ENCODE peak calls at places on chromosomes 3 and 15, in six cellular contexts. B is esophagus squamous epithelium, E is uterus, K is astrocyte, P is brain microvascular endothelial cell, M is lower lobe of right lung. I is an unnamed sample. For H3K36me3, the result is how much of the 10 kb centered on the place peaks cover.

GRCh38 chr3:16048435-16049318 is 125.8 kb upstream of the GALNT15 start:
- DNase-seq in B (no peak), E (no peak), K (no peak), P (peak), M (no peak), I (peak)

GRCh38 chr15:81880833-81881232 is 165.0 kb downstream of the MEX3B start:
- DNase-seq in B (no peak), E (no peak), K (no peak), P (no peak), M (no peak), I (no peak)

GRCh38 chr15:79953951-79954444 is 17.0 kb downstream of the BCL2A1 start:
- DNase-seq in B (no peak), E (no peak), K (no peak), P (no peak), M (no peak), I (no peak)

GRCh38 chr3:156513619-156514018 is 41.3 kb downstream of the SSR3 start:
- DNase-seq in B (no peak), E (no peak), K (no peak), P (no peak), M (no peak), I (peak)

GRCh38 chr15:39931615-39932014 is 2.3 kb upstream of the EIF2AK4 start:
- DNase-seq in B (no peak), E (no peak), K (no peak), P (no peak), M (no peak), I (no peak)

GRCh38 chr15:99732268-99732641 is 982 bp downstream of the LYSMD4 start:
- DNase-seq in B (no peak), E (no peak), K (peak), P (no peak), M (no peak), I (no peak)

GRCh38 chr3:141412936-141413354 is 44.6 kb downstream of the ZBTB38 start:
- DNase-seq in B (peak), E (peak), K (peak), P (no peak), M (peak), I (peak)

GRCh38 chr3:181709537-181710279 is 2.0 kb upstream of the SOX2 start:
- DNase-seq in B (no peak), E (peak), K (peak), P (peak), M (peak), I (peak)

GRCh38 chr3:113499081-113499480 is 15.9 kb downstream of the SPICE1 start:
- DNase-seq in B (no peak), E (no peak), K (peak), P (no peak), M (no peak), I (no peak)

GRCh38 chr3:23264413-23264812 is 61.3 kb downstream of the UBE2E2 start:
- DNase-seq in B (no peak), E (no peak), K (peak), P (peak), M (no peak), I (no peak)

GRCh38 chr3:65019412-65020093 is 331.8 kb upstream of the ADAMTS9 start:
- DNase-seq in B (no peak), E (no peak), K (peak), P (no peak), M (no peak), I (no peak)

GRCh38 chr3:69231929-69232437 is 109.6 kb upstream of the LMOD3 start:
- DNase-seq in B (no peak), E (no peak), K (peak), P (peak), M (no peak), I (peak)

GRCh38 chr3:148280623-148281242 is 417.0 kb upstream of the AGTR1 start:
- DNase-seq in B (no peak), E (peak), K (no peak), P (no peak), M (no peak), I (no peak)

GRCh38 chr15:49902791-49903481 is 216.1 kb downstream of the ATP8B4 start:
- DNase-seq in B (no peak), E (no peak), K (peak), P (peak), M (no peak), I (no peak)

GRCh38 chr3:16311960-16312451 is 47.0 kb downstream of the OXNAD1 start:
- DNase-seq in B (no peak), E (no peak), K (peak), P (no peak), M (no peak), I (peak)

GRCh38 chr3:173109143-173109542 is 31.9 kb downstream of the SPATA16 start:
- DNase-seq in B (no peak), E (no peak), K (peak), P (no peak), M (no peak), I (peak)

GRCh38 chr3:100316656-100317069 is 17.9 kb upstream of the NIT2 start:
- DNase-seq in B (no peak), E (peak), K (peak), P (peak), M (no peak), I (peak)

GRCh38 chr3:141849056-141849814 is 27.2 kb upstream of the ATP1B3 start:
- DNase-seq in B (no peak), E (no peak), K (no peak), P (no peak), M (peak), I (no peak)

GRCh38 chr3:49454898-49455681 is 15.0 kb upstream of the DAG1 start:
- DNase-seq in B (no peak), E (no peak), K (no peak), P (no peak), M (no peak), I (no peak)

GRCh38 chr3:192850501-192850981 is 67.1 kb downstream of the MB21D2 start:
- DNase-seq in B (no peak), E (no peak), K (peak), P (peak), M (no peak), I (no peak)

GRCh38 chr3:41290736-41291135 is 91.4 kb downstream of the CTNNB1 start:
- DNase-seq in B (no peak), E (no peak), K (no peak), P (no peak), M (no peak), I (no peak)

GRCh38 chr15:63759752-63760151 is 74.0 kb downstream of the HERC1 start:
- DNase-seq in B (no peak), E (no peak), K (no peak), P (no peak), M (no peak), I (no peak)

GRCh38 chr15:63764912-63765311 is 68.8 kb downstream of the HERC1 start:
- DNase-seq in B (no peak), E (no peak), K (no peak), P (no peak), M (no peak), I (no peak)

GRCh38 chr15:63763476-63764123 is 70.1 kb downstream of the HERC1 start:
- DNase-seq in B (no peak), E (no peak), K (peak), P (no peak), M (no peak), I (no peak)

GRCh38 chr15:63764124-63764827 is 69.5 kb downstream of the HERC1 start:
- DNase-seq in B (no peak), E (no peak), K (no peak), P (no peak), M (no peak), I (no peak)

GRCh38 chr15:63765338-63765737 is 68.4 kb downstream of the HERC1 start:
- DNase-seq in B (no peak), E (no peak), K (no peak), P (no peak), M (no peak), I (no peak)
- H3K4me3 ChIP-seq in B (no peak), E (no peak), K (no peak), P (no peak), M (no peak), I (no peak)

GRCh38 chr3:102574355-102574754 is 139.5 kb downstream of the ZPLD1 start:
- DNase-seq in B (no peak), E (no peak), K (no peak), P (no peak), M (no peak), I (no peak)

GRCh38 chr3:102573483-102574028 is 138.7 kb downstream of the ZPLD1 start:
- DNase-seq in B (no peak), E (no peak), K (no peak), P (no peak), M (no peak), I (no peak)

GRCh38 chr3:102577390-102577789 is 142.6 kb downstream of the ZPLD1 start:
- DNase-seq in B (no peak), E (no peak), K (no peak), P (no peak), M (no peak), I (no peak)

GRCh38 chr3:102580760-102581159 is 145.9 kb downstream of the ZPLD1 start:
- DNase-seq in B (no peak), E (no peak), K (no peak), P (no peak), M (no peak), I (no peak)

GRCh38 chr3:102576651-102577050 is 141.8 kb downstream of the ZPLD1 start:
- DNase-seq in B (no peak), E (no peak), K (no peak), P (no peak), M (no peak), I (no peak)
- H3K36me3 ChIP-seq in B (under half), E (under half), K (under half), P (under half), M (under half), I (under half)

GRCh38 chr3:169323580-169324453 is 339.7 kb downstream of the MECOM start:
- DNase-seq in B (no peak), E (no peak), K (peak), P (no peak), M (no peak), I (peak)

GRCh38 chr3:169325821-169326220 is 337.7 kb downstream of the MECOM start:
- DNase-seq in B (no peak), E (no peak), K (no peak), P (no peak), M (no peak), I (no peak)

GRCh38 chr3:169324454-169324789 is 339.1 kb downstream of the MECOM start:
- DNase-seq in B (no peak), E (no peak), K (no peak), P (no peak), M (no peak), I (no peak)

GRCh38 chr3:169327969-169328368 is 335.5 kb downstream of the MECOM start:
- DNase-seq in B (no peak), E (no peak), K (no peak), P (no peak), M (no peak), I (no peak)

GRCh38 chr3:169328471-169328870 is 335.0 kb downstream of the MECOM start:
- DNase-seq in B (no peak), E (no peak), K (no peak), P (no peak), M (no peak), I (no peak)
- H3K4me3 ChIP-seq in B (no peak), E (no peak), K (no peak), P (no peak), M (no peak), I (no peak)

DNA sequence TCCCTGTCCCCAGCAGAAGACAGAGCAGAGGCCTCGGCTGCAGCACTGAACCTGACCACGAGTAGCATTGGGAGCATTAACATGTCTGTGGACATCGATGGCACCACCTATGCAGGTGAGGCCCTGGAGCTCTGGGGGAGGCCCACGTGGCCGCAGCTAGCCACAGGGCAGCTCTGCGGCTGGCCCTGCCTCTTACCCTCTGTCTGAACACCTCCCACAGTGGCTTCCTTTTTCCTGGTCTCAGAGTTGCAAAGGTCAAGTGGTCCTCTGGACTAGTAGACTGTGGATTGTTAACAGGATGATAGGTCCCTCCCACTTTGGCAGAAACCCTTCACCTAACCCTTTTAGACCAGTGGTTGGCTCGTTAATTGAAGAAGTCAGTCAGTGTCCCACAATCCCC is 22.5 kb upstream of the CLK3 start:
- DNase-seq in B (no peak), E (no peak), K (no peak), P (no peak), M (no peak), I (no peak)
- H3K36me3 ChIP-seq in B (under half), E (under half), K (under half), P (under half), M (half or more), I (under half)

GRCh38 chr15:28094732-28095521 is 4.2 kb downstream of the OCA2 start:
- DNase-seq in B (no peak), E (no peak), K (no peak), P (no peak), M (peak), I (no peak)
- H3K4me3 ChIP-seq in B (peak), E (peak), K (no peak), P (peak), M (peak), I (no peak)

GRCh38 chr3:39144748-39145380 is 8.5 kb downstream of the CSRNP1 start:
- DNase-seq in B (no peak), E (no peak), K (no peak), P (no peak), M (no peak), I (no peak)
- H3K36me3 ChIP-seq in B (under half), E (under half), K (half or more), P (half or more), M (half or more), I (under half)

DNA sequence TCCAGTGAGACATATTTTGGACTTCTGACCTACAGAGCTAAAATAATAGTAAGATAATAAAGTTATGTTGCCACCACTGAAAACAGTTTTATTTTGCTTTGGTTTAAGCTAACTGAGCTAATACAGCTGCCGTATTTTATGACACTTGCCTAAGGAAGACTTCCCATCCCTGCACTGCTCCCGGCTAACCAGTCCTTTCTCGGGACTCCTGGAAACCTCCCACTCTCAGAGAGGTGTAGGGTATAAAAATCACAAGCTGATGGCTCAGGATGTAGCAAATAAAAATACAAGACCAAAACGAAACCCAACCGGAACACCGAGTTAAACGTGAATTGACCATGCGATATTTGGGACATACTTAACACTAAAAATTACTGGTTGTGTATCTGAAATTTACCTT is 448 bp upstream of the KBTBD12 start:
- DNase-seq in B (no peak), E (no peak), K (no peak), P (no peak), M (no peak), I (no peak)
- H3K4me3 ChIP-seq in B (peak), E (peak), K (peak), P (no peak), M (peak), I (peak)

I was measured in MG63.